ENCODE peak calls at places on chromosome 20, in seven cellular contexts. O, U, T, M, G, Q and P are unnamed samples. For H3K4me1, the result is how much of the 10 kb centered on the place peaks cover.

GRCh38 chr20:21182832-21183563 is 57.1 kb downstream of the KIZ start:
- DNase-seq in O (no peak), U (peak), T (peak), M (no peak), G (no peak), Q (no peak), P (peak)

GRCh38 chr20:10412591-10413408 is 21.2 kb downstream of the MKKS start:
- DNase-seq in O (no peak), U (no peak), T (no peak), M (no peak), G (no peak), Q (no peak), P (no peak)

GRCh38 chr20:10985536-10985935 is 311.7 kb upstream of the JAG1 start:
- DNase-seq in O (no peak), U (no peak), T (no peak), M (no peak), G (no peak), Q (no peak), P (no peak)

GRCh38 chr20:63737940-63738686 is 1.5 kb upstream of the SLC2A4RG start:
- DNase-seq in O (no peak), U (peak), T (peak), M (no peak), G (no peak), Q (peak), P (peak)

GRCh38 chr20:10040070-10040970 is 5.5 kb downstream of the ANKEF1 start:
- DNase-seq in O (no peak), U (no peak), T (no peak), M (no peak), G (no peak), Q (no peak), P (no peak)

GRCh38 chr20:24448170-24448569 is 21.3 kb upstream of the SYNDIG1 start:
- DNase-seq in O (no peak), U (no peak), T (no peak), M (no peak), G (no peak), Q (no peak), P (no peak)

GRCh38 chr20:58993332-58994248 is 12.5 kb downstream of the NELFCD start:
- DNase-seq in O (no peak), U (no peak), T (no peak), M (no peak), G (no peak), Q (no peak), P (peak)

GRCh38 chr20:50034567-50035170 is 51.9 kb downstream of the SNAI1 start:
- DNase-seq in O (no peak), U (peak), T (no peak), M (no peak), G (no peak), Q (no peak), P (peak)

GRCh38 chr20:49245921-49246740 is 26.9 kb downstream of the DDX27 start:
- DNase-seq in O (peak), U (no peak), T (no peak), M (no peak), G (no peak), Q (no peak), P (no peak)

GRCh38 chr20:10414982-10415650 is 18.9 kb downstream of the MKKS start:
- DNase-seq in O (no peak), U (no peak), T (no peak), M (no peak), G (no peak), Q (no peak), P (no peak)

GRCh38 chr20:43525016-43525415 is 17.5 kb downstream of the L3MBTL1 start:
- DNase-seq in O (no peak), U (no peak), T (no peak), M (no peak), G (no peak), Q (no peak), P (no peak)

GRCh38 chr20:62219101-62219991 is 732 bp downstream of the HRH3 start:
- DNase-seq in O (no peak), U (no peak), T (no peak), M (no peak), G (no peak), Q (no peak), P (no peak)

GRCh38 chr20:35341366-35342028 is 49.3 kb upstream of the FAM83C start:
- DNase-seq in O (no peak), U (no peak), T (no peak), M (no peak), G (no peak), Q (no peak), P (no peak)

GRCh38 chr20:37396520-37397075 is 50.7 kb downstream of the SRC start:
- DNase-seq in O (no peak), U (no peak), T (no peak), M (peak), G (no peak), Q (no peak), P (no peak)

GRCh38 chr20:48683467-48684175 is 144.2 kb downstream of the PREX1 start:
- DNase-seq in O (no peak), U (no peak), T (no peak), M (no peak), G (no peak), Q (no peak), P (no peak)

GRCh38 chr20:19828233-19828632 is 70.2 kb downstream of the RIN2 start:
- DNase-seq in O (no peak), U (no peak), T (no peak), M (no peak), G (peak), Q (peak), P (no peak)

GRCh38 chr20:23641936-23642751 is 4.4 kb upstream of the CST3 start:
- DNase-seq in O (no peak), U (no peak), T (peak), M (no peak), G (no peak), Q (no peak), P (no peak)

GRCh38 chr20:50569864-50570836 is 60.0 kb downstream of the PTPN1 start:
- DNase-seq in O (no peak), U (no peak), T (no peak), M (no peak), G (peak), Q (peak), P (no peak)

GRCh38 chr20:44901972-44902371 is 7.9 kb upstream of the PABPC1L start:
- DNase-seq in O (no peak), U (peak), T (no peak), M (no peak), G (no peak), Q (no peak), P (no peak)

GRCh38 chr20:62029951-62030350 is 35.7 kb downstream of the TAF4 start:
- DNase-seq in O (no peak), U (no peak), T (no peak), M (no peak), G (no peak), Q (no peak), P (no peak)

GRCh38 chr20:38055294-38055693 is 21.7 kb downstream of the RPRD1B start:
- DNase-seq in O (no peak), U (no peak), T (no peak), M (no peak), G (no peak), Q (no peak), P (no peak)

GRCh38 chr20:48697845-48698491 is 129.8 kb downstream of the PREX1 start:
- DNase-seq in O (peak), U (peak), T (peak), M (peak), G (no peak), Q (no peak), P (no peak)

GRCh38 chr20:11155156-11155805 is 481.5 kb upstream of the JAG1 start:
- DNase-seq in O (no peak), U (no peak), T (no peak), M (no peak), G (no peak), Q (no peak), P (no peak)

GRCh38 chr20:53847843-53848185 is 222.6 kb downstream of the BCAS1 start:
- DNase-seq in O (no peak), U (no peak), T (no peak), M (no peak), G (no peak), Q (no peak), P (no peak)

GRCh38 chr20:54475334-54476287 is at the start of gene DOK5:
- DNase-seq in O (no peak), U (no peak), T (no peak), M (no peak), G (no peak), Q (no peak), P (peak)

GRCh38 chr20:48797850-48798747 is 29.7 kb downstream of the PREX1 start:
- DNase-seq in O (no peak), U (no peak), T (no peak), M (no peak), G (no peak), Q (no peak), P (no peak)

GRCh38 chr20:62876826-62877728 is 15.5 kb upstream of the TCFL5 start:
- DNase-seq in O (no peak), U (peak), T (peak), M (peak), G (no peak), Q (no peak), P (peak)

GRCh38 chr20:8755340-8756118 is 313.4 kb upstream of the PLCB4 start:
- DNase-seq in O (no peak), U (no peak), T (no peak), M (no peak), G (no peak), Q (no peak), P (no peak)

GRCh38 chr20:31827059-31827458 is 7.9 kb downstream of the MYLK2 start:
- DNase-seq in O (no peak), U (no peak), T (no peak), M (no peak), G (no peak), Q (no peak), P (no peak)
- H3K4me1 ChIP-seq in O (under half), U (under half), T (under half), M (under half), G (under half), Q (under half), P (under half)

GRCh38 chr20:56468317-56469076 is at the start of gene RTF2:
- DNase-seq in O (peak), U (peak), T (peak), M (peak), G (peak), Q (peak), P (peak)
- TF ChIP-seq POLR2A in O (peak), U (peak), T (peak), M (no peak), G (peak), Q (peak), P (peak)

GRCh38 chr20:55530763-55531162 is 474.6 kb downstream of the CBLN4 start:
- DNase-seq in O (no peak), U (no peak), T (no peak), M (no peak), G (no peak), Q (no peak), P (no peak)
- H3K4me1 ChIP-seq in O (under half), U (under half), T (under half), M (under half), G (under half), Q (under half), P (under half)

GRCh38 chr20:25696384-25697131 is at the start of gene ZNF337:
- DNase-seq in O (peak), U (peak), T (peak), M (peak), G (peak), Q (peak), P (peak)
- TF ChIP-seq POLR2A in O (peak), U (peak), T (peak), M (peak), G (peak), Q (peak), P (peak)

DNA sequence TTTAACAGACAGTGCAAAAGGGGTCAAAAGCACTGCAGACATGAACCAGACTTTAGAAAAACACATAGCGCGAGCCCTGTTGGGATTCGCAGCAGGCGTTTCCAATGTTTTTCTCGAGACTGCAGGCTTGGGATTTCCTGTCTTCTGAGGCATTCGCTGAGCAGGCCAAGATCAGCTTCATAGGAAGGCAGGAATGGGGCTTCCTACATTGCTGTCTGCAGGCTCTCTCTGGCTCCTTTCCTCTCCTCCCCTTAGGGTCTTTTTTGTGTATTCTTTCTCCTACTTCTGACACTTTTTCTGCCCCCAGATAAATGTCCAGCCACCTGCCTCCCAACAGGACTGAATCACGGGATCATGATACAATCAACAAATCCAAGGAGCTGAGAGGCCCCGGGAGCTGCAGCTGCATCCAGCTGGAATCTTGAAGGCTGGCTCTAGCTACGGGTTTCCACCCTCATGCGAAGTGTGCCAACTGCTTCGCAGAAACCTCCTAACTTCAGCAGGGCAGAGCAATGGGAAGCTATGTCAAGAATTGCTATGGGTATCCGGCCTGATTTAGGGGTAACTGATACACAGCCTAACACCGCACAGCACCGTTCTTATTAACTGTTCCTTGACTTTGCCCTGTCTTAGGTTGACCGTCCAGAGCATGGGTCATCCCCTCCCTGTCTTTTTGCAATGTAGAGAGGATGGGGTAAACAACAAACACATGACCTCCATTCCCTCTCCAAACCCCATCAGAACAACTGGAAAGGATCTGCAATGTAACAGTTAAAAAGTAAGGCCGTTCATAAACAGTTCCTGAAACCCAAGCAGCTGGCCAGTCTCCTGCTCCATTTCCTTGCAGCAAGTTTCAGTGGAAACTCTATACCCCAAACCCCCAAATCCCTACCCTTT is 31.6 kb downstream of the SNX5 start:
- DNase-seq in O (peak), U (no peak), T (peak), M (no peak), G (no peak), Q (no peak), P (peak)
- H3K4me1 ChIP-seq in O (under half), U (under half), T (under half), M (under half), G (under half), Q (under half), P (under half)

DNA sequence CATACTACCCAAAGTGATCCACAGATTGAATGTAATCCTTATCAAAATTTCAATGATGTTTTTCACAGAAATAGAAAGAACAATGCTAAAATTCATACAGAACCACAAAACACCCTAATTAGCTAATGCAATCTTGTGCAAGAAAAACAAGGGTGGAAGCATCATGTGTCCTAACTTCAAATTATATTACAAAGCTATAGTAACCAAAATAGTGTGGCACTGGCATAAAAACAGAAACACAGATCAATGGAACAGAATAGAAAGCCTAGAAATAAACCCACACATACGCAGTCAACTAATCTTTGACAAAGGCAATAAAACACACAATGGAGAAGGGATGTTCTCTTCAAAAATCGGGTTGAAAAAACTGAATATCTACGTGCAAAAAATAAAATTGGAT is 131.1 kb downstream of the TASP1 start:
- DNase-seq in O (no peak), U (no peak), T (no peak), M (no peak), G (no peak), Q (no peak), P (no peak)
- TF ChIP-seq POLR2A in O (no peak), U (no peak), T (no peak), M (no peak), G (no peak), Q (no peak), P (no peak)

DNA sequence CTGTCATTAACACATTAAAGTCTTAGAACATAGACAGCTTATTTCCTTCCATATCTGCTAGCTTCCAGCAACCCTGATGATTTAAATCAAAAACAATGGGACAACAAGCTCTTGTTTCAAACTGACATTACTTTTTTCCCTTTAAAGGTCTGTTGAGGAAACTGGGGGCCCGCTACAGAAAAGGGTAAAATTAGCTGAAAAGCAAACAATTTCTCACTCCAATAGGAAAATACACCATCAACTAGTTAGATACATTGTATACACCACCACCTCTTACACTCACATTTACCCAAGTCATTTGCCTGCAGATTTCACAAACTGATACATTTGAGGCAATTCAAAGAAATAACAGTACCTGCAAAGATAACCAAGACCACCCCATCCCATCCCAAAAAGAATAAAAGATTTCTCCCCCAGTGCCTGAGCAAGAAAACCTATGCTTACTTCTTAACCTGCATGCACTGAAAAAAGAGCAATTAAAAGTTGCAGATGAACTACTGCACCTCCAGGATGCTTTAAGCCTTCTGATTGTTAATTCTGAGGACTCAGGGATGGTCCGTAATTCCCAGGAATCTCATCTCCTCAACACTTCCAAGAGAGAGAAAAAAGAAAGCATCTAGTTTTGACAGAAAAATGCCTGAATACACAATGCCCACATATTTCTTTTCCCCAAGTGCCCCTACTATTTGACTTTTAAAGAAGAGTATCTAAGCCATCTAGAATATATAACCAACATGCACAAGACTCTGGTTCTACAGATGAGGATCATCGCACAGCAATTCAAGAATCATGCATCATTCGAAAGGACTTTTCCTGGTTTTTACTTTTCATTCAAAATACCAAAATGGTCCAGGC is 5.6 kb downstream of the ZMYND8 start:
- DNase-seq in O (no peak), U (no peak), T (no peak), M (no peak), G (no peak), Q (no peak), P (no peak)
- H3K4me1 ChIP-seq in O (under half), U (half or more), T (under half), M (half or more), G (under half), Q (under half), P (under half)

GRCh38 chr20:840503-840857 is 7.0 kb downstream of the FAM110A start:
- DNase-seq in O (no peak), U (no peak), T (no peak), M (no peak), G (no peak), Q (no peak), P (no peak)

GRCh38 chr20:843908-844307 is 10.4 kb downstream of the FAM110A start:
- DNase-seq in O (peak), U (no peak), T (no peak), M (no peak), G (no peak), Q (no peak), P (no peak)

GRCh38 chr20:840858-841567 is 7.5 kb downstream of the FAM110A start:
- DNase-seq in O (peak), U (no peak), T (peak), M (no peak), G (no peak), Q (peak), P (no peak)

GRCh38 chr20:842547-842940 is 9.0 kb downstream of the FAM110A start:
- DNase-seq in O (no peak), U (no peak), T (no peak), M (no peak), G (no peak), Q (no peak), P (no peak)

DNA sequence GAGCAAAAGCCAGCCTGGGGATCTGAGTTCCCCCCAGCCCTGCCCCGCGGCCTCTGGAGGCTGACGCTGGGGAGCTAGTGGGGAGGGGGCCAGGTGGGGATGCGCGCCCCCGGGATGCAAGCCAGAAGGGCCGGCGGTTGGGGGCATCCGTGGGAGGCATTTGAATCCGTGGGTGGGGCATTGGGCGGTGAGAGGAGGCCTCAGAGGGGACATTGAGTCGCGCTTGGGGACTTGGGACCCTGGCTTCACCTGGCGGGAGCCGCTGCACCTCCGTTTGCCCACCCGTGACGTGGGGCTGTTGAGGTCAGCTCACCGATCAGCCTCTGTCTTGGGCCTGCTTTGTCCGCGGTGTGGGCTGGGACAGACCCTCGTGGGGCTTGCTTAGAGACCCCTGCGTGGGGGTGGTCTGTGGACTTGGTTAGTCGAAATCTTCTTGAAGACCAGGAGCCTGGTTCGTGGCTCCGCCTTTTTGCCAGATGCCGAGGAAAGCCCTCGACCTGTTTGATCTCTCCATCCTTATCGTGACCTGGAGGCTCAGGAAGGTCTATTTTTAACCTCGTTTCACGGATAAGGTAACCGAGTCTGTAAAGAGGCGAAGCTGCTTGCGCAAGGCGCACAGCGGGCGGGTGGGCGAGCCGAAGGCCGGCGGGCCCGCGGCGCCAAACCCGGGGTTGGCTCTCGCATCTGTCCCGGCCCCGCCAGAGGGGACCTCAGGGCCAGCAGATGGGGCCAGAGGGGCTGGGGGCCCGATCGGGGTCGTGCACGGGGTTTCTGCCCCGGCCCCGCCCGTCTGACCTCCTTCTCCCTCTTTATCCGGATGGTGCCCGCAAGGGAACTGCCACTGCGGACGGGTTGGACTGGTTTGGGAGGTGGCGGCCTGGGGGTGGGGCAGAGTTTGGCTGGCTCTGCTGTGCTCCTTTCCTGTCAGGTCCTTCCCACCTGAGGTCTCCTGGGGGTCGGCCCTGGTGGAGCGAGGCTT is 8.3 kb downstream of the FAM110A start:
- DNase-seq in O (peak), U (no peak), T (no peak), M (no peak), G (no peak), Q (no peak), P (no peak)
- TF ChIP-seq POLR2A in O (peak), U (no peak), T (no peak), M (no peak), G (no peak), Q (no peak), P (no peak)